ENCODE peak calls at places on chromosomes 16 and 17, in five cellular contexts. A is astrocyte of the cerebellum, Y is IMR-90, D is choroid plexus epithelial cell, H is AG04450. Z is an unnamed sample.

GRCh38 chr17:61361084-61361483 is 38.6 kb upstream of the TBX2 start:
- DNase-seq in A (peak; percentile 61), Y (peak; percentile 84), D (peak; percentile 90), H (peak; percentile 50), Z (no peak)

GRCh38 chr17:41919165-41919817 is 540 bp upstream of the ACLY start:
- DNase-seq in A (peak; percentile 27), Y (no peak), D (peak; percentile 78), H (no peak), Z (no peak)

GRCh38 chr17:82503094-82503727 is 16.3 kb upstream of the FOXK2 start:
- DNase-seq in A (no peak), Y (no peak), D (no peak), H (no peak), Z (no peak)

GRCh38 chr16:13873835-13874438 is 46.0 kb upstream of the ERCC4 start:
- DNase-seq in A (peak; percentile 9), Y (peak; percentile 2), D (peak; percentile 38), H (no peak), Z (no peak)

GRCh38 chr17:37642706-37643105 is 540 bp downstream of the DDX52 start:
- DNase-seq in A (no peak), Y (peak; percentile 31), D (peak; percentile 61), H (no peak), Z (no peak)

GRCh38 chr17:50883850-50884291 is 17.7 kb upstream of the TOB1 start:
- DNase-seq in A (no peak), Y (no peak), D (no peak), H (no peak), Z (no peak)

GRCh38 chr16:79362312-79362970 is 238.1 kb downstream of the MAF start:
- DNase-seq in A (no peak), Y (no peak), D (no peak), H (no peak), Z (no peak)

GRCh38 chr17:48310748-48311213 is 119.2 kb downstream of the SKAP1 start:
- DNase-seq in A (no peak), Y (no peak), D (no peak), H (no peak), Z (no peak)

GRCh38 chr17:7633093-7633492 is 3.2 kb downstream of the SHBG start:
- DNase-seq in A (no peak), Y (no peak), D (no peak), H (no peak), Z (no peak)

GRCh38 chr17:59751955-59752413 is 44.5 kb downstream of the VMP1 start:
- DNase-seq in A (no peak), Y (no peak), D (no peak), H (no peak), Z (no peak)

GRCh38 chr16:80006175-80006895 is 405.8 kb upstream of the MAF start:
- DNase-seq in A (peak; percentile 8), Y (peak; percentile 35), D (peak; percentile 58), H (no peak), Z (no peak)

GRCh38 chr17:62950067-62950466 is 16.0 kb upstream of the TANC2 start:
- DNase-seq in A (peak; percentile 44), Y (peak; percentile 45), D (peak; percentile 69), H (no peak), Z (no peak)

GRCh38 chr17:37742762-37743611 is 1.9 kb downstream of the HNF1B start:
- DNase-seq in A (no peak), Y (no peak), D (no peak), H (no peak), Z (no peak)

GRCh38 chr16:72927199-72928088 is 120.5 kb downstream of the ZFHX3 start:
- DNase-seq in A (peak; percentile 66), Y (peak; percentile 97), D (peak; percentile 90), H (peak; percentile 78), Z (peak; percentile 56)

GRCh38 chr17:78226752-78227454 is 4.5 kb upstream of the TMEM235 start:
- DNase-seq in A (no peak), Y (no peak), D (no peak), H (no peak), Z (no peak)

GRCh38 chr16:49620158-49620867 is 235.6 kb downstream of the ZNF423 start:
- DNase-seq in A (peak; percentile 35), Y (peak; percentile 53), D (peak; percentile 70), H (no peak), Z (peak; percentile 31)

GRCh38 chr17:4420692-4421131 is 13.0 kb upstream of the SPNS3 start:
- DNase-seq in A (peak; percentile 40), Y (peak; percentile 74), D (peak; percentile 85), H (peak; percentile 36), Z (no peak)

GRCh38 chr16:81464279-81464678 is 19.7 kb downstream of the CMIP start:
- DNase-seq in A (no peak), Y (no peak), D (no peak), H (no peak), Z (no peak)

GRCh38 chr16:81463296-81463890 is 18.8 kb downstream of the CMIP start:
- DNase-seq in A (peak; percentile 57), Y (no peak), D (no peak), H (no peak), Z (no peak)

GRCh38 chr16:81466351-81466960 is 21.8 kb downstream of the CMIP start:
- DNase-seq in A (no peak), Y (peak; percentile 39), D (peak; percentile 59), H (no peak), Z (no peak)

GRCh38 chr16:81467072-81467471 is 22.5 kb downstream of the CMIP start:
- DNase-seq in A (no peak), Y (no peak), D (no peak), H (no peak), Z (no peak)

DNA sequence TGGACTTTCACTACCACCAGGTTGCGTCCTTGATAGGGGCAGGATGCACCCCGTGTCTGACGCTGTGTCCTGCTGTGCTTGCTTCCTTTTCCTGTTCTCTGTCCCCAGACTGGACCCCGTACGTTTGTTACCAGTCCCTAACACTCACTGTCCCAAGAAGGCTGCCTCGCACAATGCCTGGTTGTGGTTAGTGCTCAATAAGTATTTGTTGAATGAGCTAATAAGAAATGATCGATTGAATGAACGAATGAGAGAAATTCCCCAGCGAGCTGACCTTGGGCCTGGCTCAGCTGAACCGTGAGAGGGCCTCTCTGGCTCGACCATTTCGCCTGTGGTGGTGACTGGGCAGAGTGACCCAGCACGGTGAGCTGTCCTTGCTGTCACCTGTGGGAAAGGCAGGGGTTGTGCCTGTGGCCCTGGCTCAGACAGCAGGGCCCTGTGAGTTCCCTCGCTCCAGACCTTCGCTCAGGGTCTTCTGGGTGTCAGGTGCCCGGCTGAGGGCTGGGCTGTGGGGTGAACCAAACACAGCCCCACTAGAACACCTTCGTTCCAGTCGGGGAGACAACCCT is 20.9 kb downstream of the CMIP start:
- DNase-seq in A (no peak), Y (no peak), D (no peak), H (no peak), Z (no peak)
- TF ChIP-seq CTCF in A (no peak), Y (no peak), D (no peak), H (no peak), Z (no peak)

GRCh38 chr17:28898261-28898955 is 875 bp upstream of the FLOT2 start:
- DNase-seq in A (no peak), Y (no peak), D (no peak), H (no peak), Z (no peak)
- H3K4me3 ChIP-seq in A (no peak overlapping the region), Y (no peak overlapping the region), D (no peak overlapping the region), H (peak overlapping the region; percentile 83), Z (no peak overlapping the region)

GRCh38 chr16:31711344-31711845 is 162.2 kb upstream of the ZNF267 start:
- DNase-seq in A (no peak), Y (no peak), D (no peak), H (no peak), Z (no peak)
- TF ChIP-seq CTCF in A (no peak), Y (no peak), D (no peak), H (no peak), Z (no peak)

GRCh38 chr17:17714261-17714866 is 33.1 kb downstream of the RAI1 start:
- DNase-seq in A (no peak), Y (no peak), D (no peak), H (no peak), Z (no peak)
- H3K4me3 ChIP-seq in A (no peak overlapping the region), Y (no peak overlapping the region), D (no peak overlapping the region), H (no peak overlapping the region), Z (no peak overlapping the region)

Z was measured in kidney epithelial cell.